ENCODE peak calls at places on chromosomes 13 and 19, in ten cellular contexts. I is fibroblast of lung, T is GM12878, Y is PC-3, F is osteoblast, W is neural progenitor cell, Q is HCT116, B is GM23338, U is A549, V is H1. O is an unnamed sample.

GRCh38 chr19:53624776-53625540 is 6.8 kb upstream of the DPRX start:
- DNase-seq in I (no peak), T (no peak), Y (no peak), F (no peak), W (no peak), Q (no peak), B (no peak), U (no peak), V (no peak), O (no peak)

GRCh38 chr19:17090501-17091074 is 15.0 kb downstream of the MYO9B start:
- DNase-seq in I (no peak), T (no peak), Y (no peak), F (peak), W (no peak), Q (no peak), B (no peak), U (no peak), V (no peak), O (no peak)

GRCh38 chr13:64255988-64256387 is 2840.3 kb upstream of the PCDH20 start:
- DNase-seq in I (no peak), T (no peak), Y (no peak), F (no peak), W (no peak), Q (no peak), B (no peak), U (no peak), V (no peak), O (no peak)

GRCh38 chr19:47540748-47541147 is 25.9 kb upstream of the NAPA start:
- DNase-seq in I (peak), T (no peak), Y (peak), F (peak), W (peak), Q (no peak), B (peak), U (peak), V (no peak), O (no peak)

GRCh38 chr13:80359459-80360297 is 18.8 kb upstream of the SPRY2 start:
- DNase-seq in I (peak), T (no peak), Y (no peak), F (peak), W (peak), Q (no peak), B (peak), U (no peak), V (peak), O (no peak)

GRCh38 chr19:5102520-5102919 is 133.6 kb downstream of the KDM4B start:
- DNase-seq in I (no peak), T (no peak), Y (no peak), F (no peak), W (no peak), Q (no peak), B (no peak), U (no peak), V (no peak), O (no peak)

GRCh38 chr13:83286737-83287136 is 595.5 kb downstream of the SLITRK1 start:
- DNase-seq in I (peak), T (no peak), Y (peak), F (no peak), W (no peak), Q (no peak), B (no peak), U (peak), V (no peak), O (no peak)

GRCh38 chr19:18429717-18430416 is 8.1 kb downstream of the ISYNA1 start:
- DNase-seq in I (no peak), T (no peak), Y (no peak), F (peak), W (no peak), Q (no peak), B (no peak), U (no peak), V (no peak), O (no peak)

GRCh38 chr13:73403362-73404150 is 344.8 kb downstream of the KLF5 start:
- DNase-seq in I (no peak), T (no peak), Y (peak), F (peak), W (no peak), Q (no peak), B (no peak), U (no peak), V (no peak), O (no peak)

GRCh38 chr19:38634757-38635482 is 12.5 kb upstream of the ACTN4 start:
- DNase-seq in I (peak), T (peak), Y (peak), F (peak), W (peak), Q (no peak), B (peak), U (peak), V (no peak), O (peak)

GRCh38 chr19:7287716-7288115 is 6.5 kb downstream of the INSR start:
- DNase-seq in I (no peak), T (no peak), Y (no peak), F (no peak), W (no peak), Q (no peak), B (no peak), U (peak), V (no peak), O (no peak)

GRCh38 chr13:31594056-31594455 is 145.3 kb upstream of the RXFP2 start:
- DNase-seq in I (no peak), T (no peak), Y (no peak), F (no peak), W (no peak), Q (no peak), B (no peak), U (no peak), V (no peak), O (no peak)

GRCh38 chr19:40798223-40798996 is 581 bp upstream of the EGLN2 start:
- DNase-seq in I (peak), T (peak), Y (peak), F (peak), W (peak), Q (peak), B (peak), U (peak), V (peak), O (peak)
- TF ChIP-seq CTCF in I (peak), T (peak), Y (peak), F (peak), W (peak), Q (peak), B (peak), U (peak), V (peak), O (peak)

GRCh38 chr13:67033170-67033569 is 197.0 kb downstream of the PCDH9 start:
- DNase-seq in I (no peak), T (no peak), Y (no peak), F (peak), W (no peak), Q (no peak), B (no peak), U (no peak), V (no peak), O (no peak)
- H3K4me2 ChIP-seq in I (no peak), T (no peak), Y (no peak), F (no peak), W (no peak), Q (no peak), B (no peak), U (peak), V (no peak), O (no peak)

DNA sequence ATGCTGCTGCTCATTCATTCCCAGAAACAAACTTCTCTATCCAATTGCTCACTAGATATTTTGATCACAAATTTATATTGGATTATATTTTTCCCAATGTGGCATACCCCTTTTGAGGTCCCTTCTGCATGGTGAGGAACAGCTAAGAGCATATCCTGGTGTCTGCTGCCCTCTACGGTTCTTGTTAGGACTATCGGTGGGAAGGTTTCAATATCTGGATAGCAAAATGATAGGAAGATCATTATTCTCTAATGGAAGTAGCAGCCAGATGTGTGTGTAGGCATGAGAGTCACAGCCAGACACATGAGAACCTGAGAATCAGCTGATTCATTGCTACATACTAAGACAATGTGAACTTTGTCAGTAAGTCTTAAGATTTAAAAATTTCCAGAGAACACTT is 1422.4 kb upstream of the MIR17HG start:
- DNase-seq in I (peak), T (no peak), Y (peak), F (no peak), W (peak), Q (peak), B (peak), U (peak), V (no peak), O (no peak)
- TF ChIP-seq CTCF in I (no peak), T (peak), Y (peak), F (no peak), W (peak), Q (peak), B (peak), U (peak), V (peak), O (peak)

GRCh38 chr19:40907968-40908735 is 26.1 kb upstream of the CYP2A7 start:
- DNase-seq in I (no peak), T (no peak), Y (no peak), F (peak), W (peak), Q (no peak), B (peak), U (no peak), V (no peak), O (no peak)
- H3K4me2 ChIP-seq in I (no peak), T (no peak), Y (no peak), F (no peak), W (peak), Q (peak), B (peak), U (peak), V (peak), O (no peak)

DNA sequence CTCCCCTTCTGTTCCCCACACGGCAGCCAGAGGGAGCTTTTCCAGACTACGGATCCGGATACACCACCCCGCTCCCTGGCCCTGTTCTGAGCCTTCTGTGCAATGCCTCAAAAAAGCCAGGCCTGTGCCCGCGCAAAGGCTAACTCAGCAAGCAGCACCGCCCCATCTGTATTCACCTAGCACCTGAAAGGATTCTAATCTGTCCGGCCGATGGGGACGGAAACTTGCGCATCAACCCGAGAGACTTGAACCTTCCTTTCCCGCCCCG is 589 bp downstream of the ZBTB45 start:
- DNase-seq in I (peak), T (no peak), Y (peak), F (peak), W (peak), Q (no peak), B (peak), U (peak), V (no peak), O (no peak)
- TF ChIP-seq CTCF in I (peak), T (peak), Y (no peak), F (peak), W (peak), Q (peak), B (peak), U (no peak), V (peak), O (peak)

GRCh38 chr13:70473912-70474311 is 365.7 kb upstream of the KLHL1 start:
- DNase-seq in I (no peak), T (no peak), Y (no peak), F (no peak), W (no peak), Q (no peak), B (no peak), U (no peak), V (no peak), O (no peak)
- H3K4me2 ChIP-seq in I (no peak), T (no peak), Y (no peak), F (no peak), W (no peak), Q (no peak), B (no peak), U (no peak), V (no peak), O (no peak)

DNA sequence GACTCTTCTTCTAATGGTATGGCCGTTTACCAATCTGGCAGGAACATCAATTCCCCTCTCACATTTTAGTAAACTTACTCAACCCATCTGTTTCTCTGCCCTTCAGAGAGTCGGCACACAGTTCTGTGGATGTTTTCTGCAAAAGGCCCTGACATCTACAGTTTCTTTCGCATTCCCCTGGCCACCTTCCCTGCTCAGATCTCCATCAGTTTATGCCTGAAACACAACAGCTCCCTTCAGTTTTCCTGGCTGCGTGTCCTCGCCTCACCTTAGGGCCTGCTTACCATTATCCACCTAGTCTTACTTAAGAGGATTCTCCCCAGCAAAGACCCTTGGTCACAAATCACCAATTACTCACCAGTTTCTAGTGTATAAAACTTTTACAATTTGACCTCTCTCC is 25.2 kb downstream of the COL4A1 start:
- DNase-seq in I (no peak), T (no peak), Y (no peak), F (no peak), W (no peak), Q (no peak), B (no peak), U (no peak), V (no peak), O (no peak)
- TF ChIP-seq CTCF in I (no peak), T (no peak), Y (no peak), F (no peak), W (no peak), Q (no peak), B (no peak), U (no peak), V (no peak), O (no peak)

O was measured in PC-9.